ENCODE peak calls at places on chromosomes 3 and 15, in nine cellular contexts. One of them, this sample, is unnamed.

GRCh38 chr3:105304487-105304886 is 62.2 kb upstream of the ALCAM start:
- DNase-seq in activated effector memory CD4-positive, alpha-beta T cell treated with anti-CD3 and anti-CD28 coated beads, Interleukin-2, amount 50 U/mL, for 16 hours: no peak
- DNase-seq in ureter: no peak
- DNase-seq in pancreas: no peak
- DNase-seq in stimulated activated naive CD8-positive, alpha-beta T cell treated with anti-CD3 and anti-CD28 coated beads, Interleukin-15, Interleukin-2, amounts not matched to agents 100 U/mL and 50 U/mL, for 24 hours: no peak
- DNase-seq in sigmoid colon: no peak
- DNase-seq in fibroblast of lung: no peak
- DNase-seq in GM10248: no peak
- DNase-seq in HL-60: no peak
- DNase-seq in this sample: no peak

GRCh38 chr3:9107738-9108137 is 141.7 kb downstream of the SRGAP3 start:
- DNase-seq in activated effector memory CD4-positive, alpha-beta T cell treated with anti-CD3 and anti-CD28 coated beads, Interleukin-2, amount 50 U/mL, for 16 hours: no peak
- DNase-seq in HL-60: no peak
- DNase-seq in sigmoid colon: no peak
- DNase-seq in fibroblast of lung: no peak
- DNase-seq in ureter: no peak
- DNase-seq in GM10248: no peak
- DNase-seq in pancreas: no peak
- DNase-seq in stimulated activated naive CD8-positive, alpha-beta T cell treated with anti-CD3 and anti-CD28 coated beads, Interleukin-15, Interleukin-2, amounts not matched to agents 100 U/mL and 50 U/mL, for 24 hours: no peak
- DNase-seq in this sample: no peak

GRCh38 chr3:28718074-28718849 is 369.6 kb upstream of the AZI2 start:
- DNase-seq in stimulated activated naive CD8-positive, alpha-beta T cell treated with anti-CD3 and anti-CD28 coated beads, Interleukin-15, Interleukin-2, amounts not matched to agents 100 U/mL and 50 U/mL, for 24 hours: no peak
- DNase-seq in ureter: no peak
- DNase-seq in HL-60: no peak
- DNase-seq in pancreas: no peak
- DNase-seq in fibroblast of lung: no peak
- DNase-seq in sigmoid colon: no peak
- DNase-seq in GM10248: no peak
- DNase-seq in activated effector memory CD4-positive, alpha-beta T cell treated with anti-CD3 and anti-CD28 coated beads, Interleukin-2, amount 50 U/mL, for 16 hours: no peak
- DNase-seq in this sample: no peak

GRCh38 chr3:13877911-13878710 is 1.8 kb downstream of the WNT7A start:
- DNase-seq in activated effector memory CD4-positive, alpha-beta T cell treated with anti-CD3 and anti-CD28 coated beads, Interleukin-2, amount 50 U/mL, for 16 hours: no peak
- DNase-seq in fibroblast of lung: no peak
- DNase-seq in pancreas: no peak
- DNase-seq in HL-60: no peak
- DNase-seq in stimulated activated naive CD8-positive, alpha-beta T cell treated with anti-CD3 and anti-CD28 coated beads, Interleukin-15, Interleukin-2, amounts not matched to agents 100 U/mL and 50 U/mL, for 24 hours: no peak
- DNase-seq in GM10248: no peak
- DNase-seq in sigmoid colon: no peak
- DNase-seq in ureter: no peak
- DNase-seq in this sample: no peak

GRCh38 chr15:57654136-57654845 is 52.2 kb upstream of the POLR2M start:
- DNase-seq in HL-60: no peak
- DNase-seq in sigmoid colon: no peak
- DNase-seq in activated effector memory CD4-positive, alpha-beta T cell treated with anti-CD3 and anti-CD28 coated beads, Interleukin-2, amount 50 U/mL, for 16 hours: no peak
- DNase-seq in stimulated activated naive CD8-positive, alpha-beta T cell treated with anti-CD3 and anti-CD28 coated beads, Interleukin-15, Interleukin-2, amounts not matched to agents 100 U/mL and 50 U/mL, for 24 hours: no peak
- DNase-seq in pancreas: no peak
- DNase-seq in GM10248: no peak
- DNase-seq in ureter: no peak
- DNase-seq in fibroblast of lung: peak; percentile 85
- DNase-seq in this sample: no peak

GRCh38 chr3:78879516-78879860 is 888.3 kb downstream of the ROBO1 start:
- DNase-seq in GM10248: no peak
- DNase-seq in ureter: no peak
- DNase-seq in pancreas: no peak
- DNase-seq in sigmoid colon: no peak
- DNase-seq in stimulated activated naive CD8-positive, alpha-beta T cell treated with anti-CD3 and anti-CD28 coated beads, Interleukin-15, Interleukin-2, amounts not matched to agents 100 U/mL and 50 U/mL, for 24 hours: no peak
- DNase-seq in HL-60: no peak
- DNase-seq in activated effector memory CD4-positive, alpha-beta T cell treated with anti-CD3 and anti-CD28 coated beads, Interleukin-2, amount 50 U/mL, for 16 hours: no peak
- DNase-seq in fibroblast of lung: no peak
- DNase-seq in this sample: no peak

GRCh38 chr3:62558549-62559112 is 185.3 kb upstream of the FEZF2 start:
- DNase-seq in fibroblast of lung: peak; percentile 47
- DNase-seq in HL-60: peak; percentile 5
- DNase-seq in activated effector memory CD4-positive, alpha-beta T cell treated with anti-CD3 and anti-CD28 coated beads, Interleukin-2, amount 50 U/mL, for 16 hours: no peak
- DNase-seq in ureter: no peak
- DNase-seq in pancreas: no peak
- DNase-seq in sigmoid colon: no peak
- DNase-seq in GM10248: peak; percentile 14
- DNase-seq in stimulated activated naive CD8-positive, alpha-beta T cell treated with anti-CD3 and anti-CD28 coated beads, Interleukin-15, Interleukin-2, amounts not matched to agents 100 U/mL and 50 U/mL, for 24 hours: peak; percentile 4
- DNase-seq in this sample: peak; percentile 78

GRCh38 chr15:65916664-65917406 is 47.5 kb downstream of the RAB11A start:
- DNase-seq in pancreas: peak; percentile 60
- DNase-seq in GM10248: peak; percentile 85
- DNase-seq in sigmoid colon: no peak
- DNase-seq in activated effector memory CD4-positive, alpha-beta T cell treated with anti-CD3 and anti-CD28 coated beads, Interleukin-2, amount 50 U/mL, for 16 hours: peak; percentile 76
- DNase-seq in fibroblast of lung: peak; percentile 59
- DNase-seq in HL-60: no peak
- DNase-seq in ureter: peak; percentile 61
- DNase-seq in stimulated activated naive CD8-positive, alpha-beta T cell treated with anti-CD3 and anti-CD28 coated beads, Interleukin-15, Interleukin-2, amounts not matched to agents 100 U/mL and 50 U/mL, for 24 hours: peak; percentile 63
- DNase-seq in this sample: no peak

GRCh38 chr3:146222204-146223046 is 28.5 kb downstream of the PLSCR4 start:
- DNase-seq in ureter: no peak
- DNase-seq in activated effector memory CD4-positive, alpha-beta T cell treated with anti-CD3 and anti-CD28 coated beads, Interleukin-2, amount 50 U/mL, for 16 hours: no peak
- DNase-seq in HL-60: no peak
- DNase-seq in stimulated activated naive CD8-positive, alpha-beta T cell treated with anti-CD3 and anti-CD28 coated beads, Interleukin-15, Interleukin-2, amounts not matched to agents 100 U/mL and 50 U/mL, for 24 hours: no peak
- DNase-seq in sigmoid colon: no peak
- DNase-seq in pancreas: no peak
- DNase-seq in fibroblast of lung: peak; percentile 36
- DNase-seq in GM10248: no peak
- DNase-seq in this sample: no peak

GRCh38 chr3:112587336-112587735 is 25.5 kb downstream of the SLC35A5 start:
- DNase-seq in sigmoid colon: no peak
- DNase-seq in stimulated activated naive CD8-positive, alpha-beta T cell treated with anti-CD3 and anti-CD28 coated beads, Interleukin-15, Interleukin-2, amounts not matched to agents 100 U/mL and 50 U/mL, for 24 hours: no peak
- DNase-seq in HL-60: no peak
- DNase-seq in ureter: no peak
- DNase-seq in pancreas: no peak
- DNase-seq in GM10248: no peak
- DNase-seq in activated effector memory CD4-positive, alpha-beta T cell treated with anti-CD3 and anti-CD28 coated beads, Interleukin-2, amount 50 U/mL, for 16 hours: no peak
- DNase-seq in fibroblast of lung: peak; percentile 27
- DNase-seq in this sample: no peak

GRCh38 chr3:9009976-9010545 is 46.8 kb upstream of the RAD18 start:
- DNase-seq in stimulated activated naive CD8-positive, alpha-beta T cell treated with anti-CD3 and anti-CD28 coated beads, Interleukin-15, Interleukin-2, amounts not matched to agents 100 U/mL and 50 U/mL, for 24 hours: no peak
- DNase-seq in activated effector memory CD4-positive, alpha-beta T cell treated with anti-CD3 and anti-CD28 coated beads, Interleukin-2, amount 50 U/mL, for 16 hours: no peak
- DNase-seq in pancreas: no peak
- DNase-seq in fibroblast of lung: no peak
- DNase-seq in HL-60: no peak
- DNase-seq in ureter: no peak
- DNase-seq in sigmoid colon: no peak
- DNase-seq in GM10248: no peak
- DNase-seq in this sample: no peak

GRCh38 chr3:9216736-9217135 is 32.7 kb downstream of the SRGAP3 start:
- DNase-seq in HL-60: no peak
- DNase-seq in fibroblast of lung: no peak
- DNase-seq in activated effector memory CD4-positive, alpha-beta T cell treated with anti-CD3 and anti-CD28 coated beads, Interleukin-2, amount 50 U/mL, for 16 hours: no peak
- DNase-seq in sigmoid colon: no peak
- DNase-seq in stimulated activated naive CD8-positive, alpha-beta T cell treated with anti-CD3 and anti-CD28 coated beads, Interleukin-15, Interleukin-2, amounts not matched to agents 100 U/mL and 50 U/mL, for 24 hours: no peak
- DNase-seq in GM10248: no peak
- DNase-seq in pancreas: no peak
- DNase-seq in ureter: no peak
- DNase-seq in this sample: no peak

GRCh38 chr15:56496635-56497034 is 31.7 kb upstream of the MNS1 start:
- DNase-seq in HL-60: peak; percentile 39
- DNase-seq in stimulated activated naive CD8-positive, alpha-beta T cell treated with anti-CD3 and anti-CD28 coated beads, Interleukin-15, Interleukin-2, amounts not matched to agents 100 U/mL and 50 U/mL, for 24 hours: no peak
- DNase-seq in pancreas: no peak
- DNase-seq in sigmoid colon: no peak
- DNase-seq in activated effector memory CD4-positive, alpha-beta T cell treated with anti-CD3 and anti-CD28 coated beads, Interleukin-2, amount 50 U/mL, for 16 hours: no peak
- DNase-seq in fibroblast of lung: peak; percentile 86
- DNase-seq in GM10248: peak; percentile 63
- DNase-seq in ureter: no peak
- DNase-seq in this sample: peak; percentile 90

GRCh38 chr3:169147246-169148008 is 516.1 kb downstream of the MECOM start:
- DNase-seq in stimulated activated naive CD8-positive, alpha-beta T cell treated with anti-CD3 and anti-CD28 coated beads, Interleukin-15, Interleukin-2, amounts not matched to agents 100 U/mL and 50 U/mL, for 24 hours: peak; percentile 12
- DNase-seq in activated effector memory CD4-positive, alpha-beta T cell treated with anti-CD3 and anti-CD28 coated beads, Interleukin-2, amount 50 U/mL, for 16 hours: no peak
- DNase-seq in GM10248: peak; percentile 15
- DNase-seq in pancreas: peak; percentile 54
- DNase-seq in HL-60: no peak
- DNase-seq in ureter: peak; percentile 48
- DNase-seq in sigmoid colon: peak; percentile 63
- DNase-seq in fibroblast of lung: peak; percentile 86
- DNase-seq in this sample: no peak

GRCh38 chr3:127768346-127769008 is 53.8 kb downstream of the MGLL start:
- DNase-seq in GM10248: no peak
- DNase-seq in activated effector memory CD4-positive, alpha-beta T cell treated with anti-CD3 and anti-CD28 coated beads, Interleukin-2, amount 50 U/mL, for 16 hours: no peak
- DNase-seq in HL-60: peak; percentile 37
- DNase-seq in fibroblast of lung: peak; percentile 98
- DNase-seq in ureter: no peak
- DNase-seq in pancreas: no peak
- DNase-seq in stimulated activated naive CD8-positive, alpha-beta T cell treated with anti-CD3 and anti-CD28 coated beads, Interleukin-15, Interleukin-2, amounts not matched to agents 100 U/mL and 50 U/mL, for 24 hours: no peak
- DNase-seq in sigmoid colon: no peak
- DNase-seq in this sample: no peak

GRCh38 chr3:42190701-42191442 is 75.1 kb downstream of the CCK start:
- DNase-seq in fibroblast of lung: peak; percentile 67
- DNase-seq in HL-60: peak; percentile 45
- DNase-seq in ureter: peak; percentile 80
- DNase-seq in stimulated activated naive CD8-positive, alpha-beta T cell treated with anti-CD3 and anti-CD28 coated beads, Interleukin-15, Interleukin-2, amounts not matched to agents 100 U/mL and 50 U/mL, for 24 hours: peak; percentile 80
- DNase-seq in activated effector memory CD4-positive, alpha-beta T cell treated with anti-CD3 and anti-CD28 coated beads, Interleukin-2, amount 50 U/mL, for 16 hours: peak; percentile 84
- DNase-seq in pancreas: peak; percentile 60
- DNase-seq in GM10248: peak; percentile 62
- DNase-seq in sigmoid colon: peak; percentile 77
- DNase-seq in this sample: peak; percentile 92

GRCh38 chr3:87082806-87083440 is 92.0 kb upstream of the VGLL3 start:
- DNase-seq in pancreas: no peak
- DNase-seq in HL-60: peak; percentile 37
- DNase-seq in GM10248: peak; percentile 40
- DNase-seq in stimulated activated naive CD8-positive, alpha-beta T cell treated with anti-CD3 and anti-CD28 coated beads, Interleukin-15, Interleukin-2, amounts not matched to agents 100 U/mL and 50 U/mL, for 24 hours: no peak
- DNase-seq in ureter: peak; percentile 49
- DNase-seq in fibroblast of lung: peak; percentile 86
- DNase-seq in sigmoid colon: no peak
- DNase-seq in activated effector memory CD4-positive, alpha-beta T cell treated with anti-CD3 and anti-CD28 coated beads, Interleukin-2, amount 50 U/mL, for 16 hours: no peak
- DNase-seq in this sample: peak; percentile 78

GRCh38 chr3:157606392-157607197 is 103.4 kb upstream of the VEPH1 start:
- DNase-seq in HL-60: peak; percentile 64
- DNase-seq in GM10248: peak; percentile 51
- DNase-seq in ureter: peak; percentile 69
- DNase-seq in fibroblast of lung: peak; percentile 68
- DNase-seq in activated effector memory CD4-positive, alpha-beta T cell treated with anti-CD3 and anti-CD28 coated beads, Interleukin-2, amount 50 U/mL, for 16 hours: peak; percentile 83
- DNase-seq in pancreas: peak; percentile 26
- DNase-seq in sigmoid colon: peak; percentile 70
- DNase-seq in stimulated activated naive CD8-positive, alpha-beta T cell treated with anti-CD3 and anti-CD28 coated beads, Interleukin-15, Interleukin-2, amounts not matched to agents 100 U/mL and 50 U/mL, for 24 hours: peak; percentile 75
- DNase-seq in this sample: peak; percentile 86

GRCh38 chr3:57556459-57557087 is 499 bp downstream of the PDE12 start:
- DNase-seq in ureter: no peak
- DNase-seq in sigmoid colon: peak; percentile 71
- DNase-seq in HL-60: peak; percentile 25
- DNase-seq in stimulated activated naive CD8-positive, alpha-beta T cell treated with anti-CD3 and anti-CD28 coated beads, Interleukin-15, Interleukin-2, amounts not matched to agents 100 U/mL and 50 U/mL, for 24 hours: peak; percentile 42
- DNase-seq in activated effector memory CD4-positive, alpha-beta T cell treated with anti-CD3 and anti-CD28 coated beads, Interleukin-2, amount 50 U/mL, for 16 hours: peak; percentile 80
- DNase-seq in fibroblast of lung: no peak
- DNase-seq in pancreas: peak; percentile 29
- DNase-seq in GM10248: peak; percentile 42
- DNase-seq in this sample: peak; percentile 65

GRCh38 chr15:70810916-70811578 is 42.9 kb downstream of the LARP6 start:
- DNase-seq in fibroblast of lung: no peak
- DNase-seq in stimulated activated naive CD8-positive, alpha-beta T cell treated with anti-CD3 and anti-CD28 coated beads, Interleukin-15, Interleukin-2, amounts not matched to agents 100 U/mL and 50 U/mL, for 24 hours: no peak
- DNase-seq in GM10248: no peak
- DNase-seq in ureter: no peak
- DNase-seq in HL-60: no peak
- DNase-seq in sigmoid colon: no peak
- DNase-seq in activated effector memory CD4-positive, alpha-beta T cell treated with anti-CD3 and anti-CD28 coated beads, Interleukin-2, amount 50 U/mL, for 16 hours: no peak
- DNase-seq in pancreas: no peak
- DNase-seq in this sample: no peak

GRCh38 chr3:124019291-124019690 is 27.4 kb upstream of the ROPN1 start:
- DNase-seq in fibroblast of lung: no peak
- DNase-seq in ureter: no peak
- DNase-seq in pancreas: no peak
- DNase-seq in activated effector memory CD4-positive, alpha-beta T cell treated with anti-CD3 and anti-CD28 coated beads, Interleukin-2, amount 50 U/mL, for 16 hours: no peak
- DNase-seq in GM10248: no peak
- DNase-seq in stimulated activated naive CD8-positive, alpha-beta T cell treated with anti-CD3 and anti-CD28 coated beads, Interleukin-15, Interleukin-2, amounts not matched to agents 100 U/mL and 50 U/mL, for 24 hours: no peak
- DNase-seq in HL-60: no peak
- DNase-seq in sigmoid colon: no peak
- DNase-seq in this sample: no peak

GRCh38 chr3:141000027-141000663 is 51.0 kb upstream of the SPSB4 start:
- DNase-seq in ureter: peak; percentile 63
- DNase-seq in HL-60: peak; percentile 51
- DNase-seq in stimulated activated naive CD8-positive, alpha-beta T cell treated with anti-CD3 and anti-CD28 coated beads, Interleukin-15, Interleukin-2, amounts not matched to agents 100 U/mL and 50 U/mL, for 24 hours: peak; percentile 54
- DNase-seq in fibroblast of lung: peak; percentile 52
- DNase-seq in GM10248: peak; percentile 44
- DNase-seq in activated effector memory CD4-positive, alpha-beta T cell treated with anti-CD3 and anti-CD28 coated beads, Interleukin-2, amount 50 U/mL, for 16 hours: peak; percentile 75
- DNase-seq in sigmoid colon: peak; percentile 74
- DNase-seq in pancreas: peak; percentile 61
- DNase-seq in this sample: peak; percentile 85

GRCh38 chr3:67377299-67377698 is 277.1 kb downstream of the SUCLG2 start:
- DNase-seq in activated effector memory CD4-positive, alpha-beta T cell treated with anti-CD3 and anti-CD28 coated beads, Interleukin-2, amount 50 U/mL, for 16 hours: no peak
- DNase-seq in stimulated activated naive CD8-positive, alpha-beta T cell treated with anti-CD3 and anti-CD28 coated beads, Interleukin-15, Interleukin-2, amounts not matched to agents 100 U/mL and 50 U/mL, for 24 hours: no peak
- DNase-seq in HL-60: no peak
- DNase-seq in ureter: no peak
- DNase-seq in pancreas: no peak
- DNase-seq in GM10248: no peak
- DNase-seq in fibroblast of lung: no peak
- DNase-seq in sigmoid colon: no peak
- DNase-seq in this sample: no peak